ENCODE peak calls at places on chromosomes 16 and 17, in six cellular contexts. A is A549, Q is KG1, V is kidney epithelial cell, D is stomach, Z is NCI-H1436. K is an unnamed sample.

GRCh38 chr17:70810609-70811008 is 641.3 kb downstream of the KCNJ2 start:
- DNase-seq in D (no peak), V (no peak), Z (no peak), Q (no peak), A (no peak), K (no peak)

GRCh38 chr16:11783319-11784047 is 13.6 kb downstream of the ZC3H7A start:
- DNase-seq in V (no peak), Z (no peak), D (no peak), A (no peak), Q (no peak), K (no peak)

GRCh38 chr17:68197997-68198930 is 49.6 kb upstream of the AMZ2 start:
- DNase-seq in Z (no peak), D (peak; percentile 45), A (peak; percentile 24), V (no peak), Q (no peak), K (no peak)

GRCh38 chr16:50011707-50012106 is 13.3 kb upstream of the CNEP1R1 start:
- DNase-seq in Z (no peak), V (no peak), Q (no peak), A (no peak), D (no peak), K (no peak)

GRCh38 chr16:31695667-31696066 is 168.0 kb downstream of the AHSP start:
- DNase-seq in A (no peak), Q (peak; percentile 64), D (no peak), Z (no peak), V (no peak), K (peak; percentile 37)

GRCh38 chr16:13935408-13935807 is 15.5 kb downstream of the ERCC4 start:
- DNase-seq in Z (no peak), V (no peak), D (no peak), A (no peak), Q (no peak), K (no peak)

GRCh38 chr17:40901981-40902862 is 17.2 kb upstream of the KRT20 start:
- DNase-seq in V (peak; percentile 61), D (no peak), Q (no peak), A (peak; percentile 96), Z (peak; percentile 56), K (no peak)

GRCh38 chr17:63549289-63549945 is 860 bp upstream of the DCAF7 start:
- DNase-seq in V (no peak), Z (no peak), Q (no peak), A (no peak), D (peak; percentile 4), K (no peak)

GRCh38 chr17:29713626-29714025 is 90.9 kb upstream of the CORO6 start:
- DNase-seq in Q (no peak), Z (no peak), V (no peak), D (no peak), A (no peak), K (no peak)

GRCh38 chr17:77541995-77542394 is 401.2 kb downstream of the SEC14L1 start:
- DNase-seq in D (no peak), Q (no peak), Z (no peak), A (no peak), V (no peak), K (no peak)

GRCh38 chr17:60173304-60173807 is 23.6 kb downstream of the CA4 start:
- DNase-seq in A (no peak), D (no peak), Q (no peak), V (no peak), Z (peak; percentile 73), K (peak; percentile 60)

GRCh38 chr17:19260958-19261357 is 23.8 kb downstream of the EPN2 start:
- DNase-seq in D (no peak), Q (no peak), Z (peak; percentile 65), A (no peak), V (no peak), K (peak; percentile 65)

GRCh38 chr17:79576333-79576732 is 34.5 kb downstream of the RBFOX3 start:
- DNase-seq in Q (no peak), Z (no peak), A (no peak), V (no peak), D (no peak), K (no peak)

GRCh38 chr16:50593410-50594139 is 45.4 kb downstream of the NKD1 start:
- DNase-seq in Q (no peak), V (no peak), Z (no peak), A (no peak), D (no peak), K (no peak)

GRCh38 chr17:63436523-63437110 is 9.5 kb downstream of the CYB561 start:
- DNase-seq in A (no peak), V (no peak), Q (no peak), D (peak; percentile 63), Z (no peak), K (no peak)

GRCh38 chr16:14088155-14088753 is 17.1 kb downstream of the MRTFB start:
- DNase-seq in Q (no peak), A (no peak), Z (no peak), V (no peak), D (no peak), K (no peak)

GRCh38 chr17:76296186-76296585 is 11.9 kb downstream of the QRICH2 start:
- DNase-seq in D (no peak), V (no peak), Q (no peak), Z (no peak), A (no peak), K (no peak)

GRCh38 chr17:57870283-57870635 is 20.4 kb upstream of the MRPS23 start:
- DNase-seq in Z (no peak), V (no peak), A (no peak), D (no peak), Q (no peak), K (no peak)

GRCh38 chr17:1143573-1143972 is 36.2 kb downstream of the ABR start:
- DNase-seq in A (no peak), V (no peak), Q (no peak), Z (peak; percentile 3), D (no peak), K (no peak)

GRCh38 chr17:45284176-45285140 is 22.6 kb upstream of the SPATA32 start:
- DNase-seq in Q (no peak), V (no peak), A (no peak), D (peak; percentile 68), Z (no peak), K (no peak)

GRCh38 chr17:82107341-82107860 is 9.4 kb upstream of the FASN start:
- DNase-seq in Q (no peak), D (no peak), Z (no peak), A (peak; percentile 62), V (no peak), K (no peak)

GRCh38 chr17:49583226-49583625 is 7.6 kb downstream of the NXPH3 start:
- DNase-seq in V (no peak), D (no peak), Q (no peak), Z (no peak), A (no peak), K (no peak)

GRCh38 chr17:50917418-50917743 is 51.2 kb upstream of the TOB1 start:
- DNase-seq in A (no peak), V (no peak), D (no peak), Z (no peak), Q (no peak), K (no peak)

GRCh38 chr16:10466313-10466712 is 80.5 kb downstream of the ATF7IP2 start:
- DNase-seq in Z (no peak), A (no peak), Q (no peak), V (no peak), D (no peak), K (no peak)

GRCh38 chr17:61143026-61143425 is 256.6 kb upstream of the TBX2 start:
- DNase-seq in Q (no peak), D (no peak), V (no peak), Z (no peak), A (no peak), K (no peak)

GRCh38 chr17:40547079-40547784 is 18.0 kb downstream of the CCR7 start:
- DNase-seq in V (no peak), A (no peak), Z (peak; percentile 98), Q (peak; percentile 77), D (peak; percentile 19), K (no peak)

GRCh38 chr16:75566889-75567255 is 693 bp downstream of the GABARAPL2 start:
- DNase-seq in A (no peak), Q (no peak), D (no peak), V (no peak), Z (no peak), K (peak; percentile 50)

GRCh38 chr17:42818379-42818778 is 5.7 kb downstream of the BECN1 start:
- DNase-seq in A (no peak), V (no peak), Q (no peak), Z (no peak), D (no peak), K (no peak)

GRCh38 chr17:49848019-49848473 is at the start of gene TAC4:
- DNase-seq in A (no peak), V (no peak), Q (no peak), Z (no peak), D (no peak), K (no peak)

GRCh38 chr17:148757-149156 is 11.4 kb downstream of the SCGB1C2 start:
- DNase-seq in V (no peak), Z (no peak), A (no peak), D (no peak), Q (no peak), K (no peak)

GRCh38 chr17:17587614-17588336 is 3.7 kb downstream of the PEMT start:
- DNase-seq in A (no peak), V (no peak), D (no peak), Z (no peak), Q (no peak), K (no peak)

GRCh38 chr17:15323147-15323546 is 18.2 kb downstream of the TEKT3 start:
- DNase-seq in D (no peak), V (no peak), Q (no peak), A (no peak), Z (no peak), K (no peak)

GRCh38 chr17:60745544-60745943 is 67.9 kb downstream of the BCAS3 start:
- DNase-seq in D (no peak), A (no peak), Z (no peak), V (no peak), Q (no peak), K (no peak)

GRCh38 chr17:64694207-64694606 is 32.1 kb upstream of the SMURF2 start:
- DNase-seq in V (no peak), D (peak; percentile 87), Q (no peak), Z (no peak), A (peak; percentile 66), K (peak; percentile 66)